ENCODE peak calls at places on chromosomes 3 and 15, in nine cellular contexts. L is tibial nerve, T is body of pancreas, E is heart left ventricle, R is ovary, G is prostate gland, N is adrenal gland, M is Peyer's patch, Q is spleen. F is an unnamed sample.

GRCh38 chr15:29935296-29936020 is 113.2 kb upstream of the TJP1 start:
- DNase-seq in E (no peak), N (no peak), G (no peak), L (no peak), R (no peak), M (no peak), T (no peak), Q (no peak), F (no peak)

GRCh38 chr15:77358545-77359240 is 61.2 kb downstream of the PEAK1 start:
- DNase-seq in N (no peak), E (no peak), L (no peak), Q (no peak), M (no peak), R (no peak), T (no peak), G (no peak), F (no peak)

GRCh38 chr15:59918994-59919951 is 84.8 kb upstream of the FOXB1 start:
- DNase-seq in R (no peak), M (no peak), T (no peak), Q (no peak), E (no peak), L (no peak), G (no peak), N (no peak), F (no peak)

GRCh38 chr3:52682016-52682415 is 3.7 kb downstream of the PBRM1 start:
- DNase-seq in E (no peak), M (no peak), T (peak; percentile 37), L (no peak), N (peak; percentile 69), G (no peak), R (no peak), Q (no peak), F (no peak)

GRCh38 chr15:83010709-83011270 is 649 bp downstream of the C15orf40 start:
- DNase-seq in R (peak; percentile 61), T (peak; percentile 59), L (peak; percentile 73), E (peak; percentile 80), N (peak; percentile 86), M (peak; percentile 55), Q (peak; percentile 87), G (peak; percentile 71), F (peak; percentile 91)

GRCh38 chr3:58299839-58300516 is 6.1 kb upstream of the RPP14 start:
- DNase-seq in L (peak; percentile 21), G (no peak), N (no peak), M (no peak), R (no peak), E (no peak), T (no peak), Q (no peak), F (no peak)

GRCh38 chr15:95559875-95560394 is 770.6 kb upstream of the NR2F2 start:
- DNase-seq in N (peak; percentile 62), G (no peak), E (peak; percentile 42), T (no peak), L (peak; percentile 48), R (no peak), Q (no peak), M (no peak), F (peak; percentile 83)

GRCh38 chr3:101676219-101676764 is 640 bp downstream of the ZBTB11 start:
- DNase-seq in E (peak; percentile 97), N (peak; percentile 96), R (peak; percentile 95), T (peak; percentile 91), Q (peak; percentile 100), G (peak; percentile 92), L (peak; percentile 78), M (peak; percentile 92), F (peak; percentile 98)

GRCh38 chr15:90869601-90870353 is 1.4 kb downstream of the FURIN start:
- DNase-seq in G (no peak), E (peak; percentile 92), N (peak; percentile 72), M (peak; percentile 40), R (peak; percentile 42), Q (peak; percentile 84), L (peak; percentile 67), T (peak; percentile 58), F (peak; percentile 78)

GRCh38 chr3:36729204-36730056 is 34.9 kb downstream of the DCLK3 start:
- DNase-seq in T (no peak), M (no peak), R (no peak), E (no peak), G (no peak), Q (no peak), L (no peak), N (no peak), F (no peak)

GRCh38 chr3:72657666-72658065 is 190.6 kb downstream of the SHQ1 start:
- DNase-seq in T (no peak), R (no peak), L (no peak), N (no peak), E (no peak), M (no peak), G (no peak), Q (no peak), F (no peak)

DNA sequence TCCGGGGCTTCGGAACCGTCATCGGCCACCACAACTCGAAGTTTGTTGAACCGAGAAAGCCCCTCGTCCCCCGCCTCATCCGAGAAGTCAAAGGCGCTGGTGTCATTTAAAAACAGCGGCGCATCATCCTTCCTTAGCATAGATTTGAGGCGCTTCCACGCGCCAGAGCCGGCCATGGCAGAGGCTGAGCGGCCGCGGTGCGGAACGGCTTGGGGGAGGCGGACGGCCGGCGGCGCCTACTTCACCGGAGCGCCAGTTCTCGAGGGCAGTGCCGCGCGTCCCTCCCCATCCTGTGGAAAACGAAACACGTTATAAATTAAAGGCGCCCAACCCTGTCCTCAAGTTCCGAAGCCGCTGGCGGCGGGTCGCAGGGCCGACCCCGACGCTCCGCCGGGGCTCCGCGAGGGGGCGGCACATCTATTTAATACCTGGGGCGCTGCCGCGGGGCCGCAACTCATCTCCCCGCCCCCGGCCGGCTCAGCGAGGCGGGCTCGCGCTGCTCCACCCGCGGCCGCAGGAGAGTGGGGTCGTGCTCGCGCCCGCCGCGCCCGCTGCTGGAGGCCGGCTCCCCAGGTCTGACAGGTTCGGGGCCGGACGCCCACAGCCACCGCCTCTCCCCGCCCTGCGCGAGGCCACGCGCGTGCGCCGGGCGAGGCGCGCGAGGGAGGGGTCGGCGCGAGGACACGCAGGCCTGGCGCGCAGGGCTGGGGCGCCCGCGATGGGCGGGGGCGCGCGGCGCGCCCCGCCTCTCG is at the start of gene SLC30A4:
- DNase-seq in N (peak; percentile 67), Q (peak; percentile 93), R (peak; percentile 79), E (peak; percentile 71), L (peak; percentile 44), T (peak; percentile 65), G (peak; percentile 82), M (peak; percentile 66), F (peak; percentile 93)
- TF ChIP-seq POLR2A in N (peak; percentile 18), Q (peak; percentile 74), R (peak; percentile 28), E (no peak), L (peak; percentile 59), T (peak; percentile 40), G (peak; percentile 39), M (peak; percentile 69), F (no peak)

GRCh38 chr3:150783334-150783733 is 20.4 kb upstream of the SIAH2 start:
- DNase-seq in N (no peak), T (no peak), L (no peak), G (no peak), R (no peak), E (no peak), Q (no peak), M (no peak), F (no peak)

GRCh38 chr3:150783920-150784746 is 21.2 kb upstream of the SIAH2 start:
- DNase-seq in L (no peak), R (no peak), Q (no peak), M (no peak), E (no peak), N (no peak), T (no peak), G (no peak), F (no peak)

GRCh38 chr3:150775001-150775599 is 12.1 kb upstream of the SIAH2 start:
- DNase-seq in L (no peak), R (no peak), N (no peak), E (no peak), T (no peak), M (no peak), Q (no peak), G (no peak), F (no peak)

GRCh38 chr3:150778793-150779401 is 15.9 kb upstream of the SIAH2 start:
- DNase-seq in E (no peak), L (no peak), R (no peak), Q (no peak), G (no peak), N (no peak), T (no peak), M (no peak), F (no peak)

GRCh38 chr3:150779402-150779858 is 16.5 kb upstream of the SIAH2 start:
- DNase-seq in Q (no peak), L (no peak), R (no peak), N (no peak), G (no peak), M (no peak), E (no peak), T (no peak), F (no peak)
- TF ChIP-seq CTCF in Q (no peak), L (no peak), R (no peak), N (no peak), G (no peak), M (no peak), E (no peak), T (no peak), F (no peak)

GRCh38 chr3:122076414-122077292 is 21.5 kb downstream of the CD86 start:
- DNase-seq in G (no peak), T (no peak), L (no peak), N (no peak), E (no peak), M (no peak), Q (no peak), R (no peak), F (no peak)

GRCh38 chr3:122080188-122080587 is 25.0 kb downstream of the CD86 start:
- DNase-seq in Q (no peak), G (no peak), R (no peak), E (no peak), N (no peak), M (no peak), T (no peak), L (no peak), F (no peak)

GRCh38 chr3:122078235-122078935 is 23.2 kb downstream of the CD86 start:
- DNase-seq in M (no peak), N (no peak), G (no peak), R (no peak), L (no peak), Q (no peak), T (no peak), E (no peak), F (no peak)

GRCh38 chr3:122079524-122079923 is 24.4 kb downstream of the CD86 start:
- DNase-seq in Q (no peak), L (no peak), M (no peak), G (no peak), N (no peak), R (no peak), T (no peak), E (no peak), F (no peak)

GRCh38 chr3:122077293-122078234 is 22.4 kb downstream of the CD86 start:
- DNase-seq in E (no peak), R (no peak), L (no peak), N (no peak), M (peak; percentile 55), T (no peak), G (no peak), Q (no peak), F (no peak)
- H3K4me3 ChIP-seq in E (no peak overlapping the region), R (no peak overlapping the region), L (no peak overlapping the region), N (no peak overlapping the region), M (peak overlapping the region; percentile 26), T (no peak overlapping the region), G (no peak overlapping the region), Q (peak overlapping the region; percentile 68), F (no peak overlapping the region)

DNA sequence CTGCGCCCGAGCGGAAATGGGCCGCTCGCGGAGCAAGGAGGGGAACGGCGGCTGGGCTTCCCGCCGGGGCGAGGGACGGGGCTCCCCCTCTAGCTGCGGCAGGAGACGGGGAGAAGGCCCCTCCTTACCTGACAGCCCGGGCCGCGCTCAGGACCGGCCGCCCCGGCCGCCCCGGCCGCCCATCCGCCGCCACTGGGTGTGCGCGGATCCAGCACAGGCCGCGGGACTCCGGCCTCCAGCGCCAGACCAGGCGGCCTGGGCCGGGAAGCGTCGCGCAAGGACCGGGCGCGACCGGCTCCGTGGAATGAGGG is 296 bp downstream of the TPRA1 start:
- DNase-seq in M (no peak), L (no peak), R (no peak), E (peak; percentile 51), T (no peak), Q (no peak), N (no peak), G (no peak), F (no peak)
- TF ChIP-seq POLR2A in M (no peak), L (no peak), R (no peak), E (no peak), T (peak; percentile 54), Q (no peak), N (peak; percentile 32), G (no peak), F (no peak)

F was measured in lower leg skin.